ENCODE peak calls at places on chromosome 14, in nine cellular contexts. U is A549, E is H54, Z is HCT116, K is body of pancreas, R is ovary, G is esophagus squamous epithelium, B is transverse colon, V is stomach. J is an unnamed sample.

GRCh38 chr14:34873591-34874385 is 1.4 kb downstream of the BAZ1A start:
- DNase-seq in U (peak), E (peak), Z (peak), K (peak), R (peak), G (peak), B (peak), V (peak), J (peak)

GRCh38 chr14:90624228-90624627 is 192.0 kb downstream of the TTC7B start:
- DNase-seq in U (peak), E (peak), Z (peak), K (no peak), R (no peak), G (no peak), B (no peak), V (no peak), J (no peak)

GRCh38 chr14:63383776-63384367 is 65.1 kb upstream of the GPHB5 start:
- DNase-seq in U (no peak), E (no peak), Z (no peak), K (no peak), R (no peak), G (no peak), B (no peak), V (no peak), J (no peak)

GRCh38 chr14:32996343-32996742 is 57.7 kb downstream of the NPAS3 start:
- DNase-seq in U (no peak), E (no peak), Z (no peak), K (no peak), R (no peak), G (no peak), B (no peak), V (no peak), J (no peak)

GRCh38 chr14:74217672-74218448 is 21.4 kb upstream of the VSX2 start:
- DNase-seq in U (peak), E (no peak), Z (peak), K (peak), R (peak), G (no peak), B (peak), V (peak), J (peak)

GRCh38 chr14:35401853-35402252 is 2.7 kb downstream of the NFKBIA start:
- DNase-seq in U (no peak), E (no peak), Z (no peak), K (no peak), R (peak), G (no peak), B (no peak), V (no peak), J (no peak)

GRCh38 chr14:22314183-22314820 is 274.7 kb downstream of the DAD1 start:
- DNase-seq in U (peak), E (peak), Z (peak), K (no peak), R (no peak), G (no peak), B (no peak), V (no peak), J (peak)

GRCh38 chr14:77804592-77804991 is 4.7 kb downstream of the ADCK1 start:
- DNase-seq in U (peak), E (peak), Z (no peak), K (no peak), R (no peak), G (no peak), B (peak), V (no peak), J (peak)

GRCh38 chr14:94355191-94355794 is 32.2 kb upstream of the SERPINA6 start:
- DNase-seq in U (peak), E (no peak), Z (no peak), K (peak), R (peak), G (no peak), B (peak), V (peak), J (no peak)

GRCh38 chr14:61662437-61663311 is 32.6 kb upstream of the HIF1A start:
- DNase-seq in U (peak), E (peak), Z (peak), K (no peak), R (no peak), G (no peak), B (peak), V (peak), J (peak)

GRCh38 chr14:34496679-34497513 is 34.9 kb upstream of the SPTSSA start:
- DNase-seq in U (peak), E (peak), Z (peak), K (peak), R (peak), G (peak), B (peak), V (peak), J (peak)

GRCh38 chr14:68979021-68979721 is at the start of gene ACTN1:
- DNase-seq in U (peak), E (peak), Z (peak), K (peak), R (peak), G (peak), B (peak), V (peak), J (peak)
- TF ChIP-seq POLR2A in U (peak), E (peak), Z (peak), K (peak), R (peak), G (no peak), B (peak), V (no peak), J (no peak)

GRCh38 chr14:21025374-21026151 is 702 bp upstream of the NDRG2 start:
- DNase-seq in U (no peak), E (no peak), Z (no peak), K (peak), R (peak), G (no peak), B (peak), V (peak), J (no peak)
- TF ChIP-seq POLR2A in U (no peak), E (no peak), Z (no peak), K (no peak), R (peak), G (no peak), B (no peak), V (no peak), J (no peak)

GRCh38 chr14:99479160-99479902 is 1.3 kb downstream of the SETD3 start:
- DNase-seq in U (no peak), E (no peak), Z (no peak), K (no peak), R (no peak), G (no peak), B (no peak), V (no peak), J (peak)

GRCh38 chr14:99481745-99482099 is 513 bp downstream of the CCNK start:
- DNase-seq in U (peak), E (no peak), Z (no peak), K (no peak), R (no peak), G (no peak), B (no peak), V (no peak), J (peak)

GRCh38 chr14:99478133-99478532 is 2.5 kb downstream of the SETD3 start:
- DNase-seq in U (no peak), E (no peak), Z (no peak), K (no peak), R (no peak), G (no peak), B (no peak), V (no peak), J (no peak)

GRCh38 chr14:99479903-99480855 is 480 bp downstream of the SETD3 start:
- DNase-seq in U (peak), E (peak), Z (peak), K (peak), R (peak), G (peak), B (peak), V (peak), J (peak)

DNA sequence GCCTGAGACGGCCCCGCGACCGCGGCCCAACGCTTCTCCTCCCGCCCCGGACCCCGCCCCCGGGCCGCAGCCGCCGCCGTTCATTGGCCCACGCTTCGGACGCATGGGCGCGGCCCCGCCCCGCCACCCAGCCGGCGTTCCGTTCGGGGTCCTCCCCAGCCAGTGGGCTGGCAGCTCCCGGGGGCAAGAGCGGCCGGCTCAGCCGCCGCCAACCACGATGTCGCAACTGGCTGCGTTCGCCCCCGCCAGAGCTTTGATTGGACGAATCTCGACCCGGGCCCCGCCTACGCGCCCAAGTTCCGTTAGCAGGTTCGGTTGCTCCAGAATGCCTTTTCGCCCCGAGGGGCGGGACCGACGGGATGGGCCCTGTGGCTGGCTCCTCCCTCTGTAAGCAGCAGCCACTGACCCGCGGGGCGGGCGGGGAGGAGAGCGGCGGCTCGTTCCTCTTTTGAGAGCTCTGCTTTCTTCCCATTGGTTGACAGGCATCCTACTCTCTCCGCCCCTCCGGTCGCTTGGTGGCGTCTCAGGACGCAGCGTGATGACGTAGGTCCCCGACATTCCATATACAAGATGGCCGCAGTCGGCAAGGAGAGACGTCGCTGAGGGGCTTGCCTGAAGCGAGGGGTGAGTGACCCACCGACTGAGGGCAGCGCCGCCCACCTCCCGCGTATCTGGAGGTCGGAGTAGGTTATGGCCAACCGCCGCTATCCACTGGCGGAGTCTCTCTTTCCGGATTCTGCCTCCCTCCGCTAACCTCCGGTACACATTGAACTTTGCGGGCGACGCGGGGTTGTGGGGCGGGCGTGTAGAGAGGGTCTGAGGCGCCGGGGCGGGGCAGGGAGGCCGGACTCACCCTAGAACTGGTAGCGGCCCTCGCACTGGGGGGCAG is at the start of the genes CCNK and SETD3:
- DNase-seq in U (peak), E (peak), Z (peak), K (peak), R (peak), G (peak), B (peak), V (peak), J (peak)
- TF ChIP-seq POLR2A in U (peak), E (peak), Z (peak), K (peak), R (peak), G (no peak), B (peak), V (no peak), J (peak)

GRCh38 chr14:104121142-104121541 is 17.2 kb upstream of the KIF26A start:
- DNase-seq in U (no peak), E (no peak), Z (no peak), K (no peak), R (no peak), G (no peak), B (no peak), V (no peak), J (no peak)

GRCh38 chr14:104126753-104127152 is 11.6 kb upstream of the KIF26A start:
- DNase-seq in U (no peak), E (no peak), Z (no peak), K (no peak), R (no peak), G (no peak), B (peak), V (no peak), J (no peak)

GRCh38 chr14:104128981-104129380 is 9.4 kb upstream of the KIF26A start:
- DNase-seq in U (no peak), E (no peak), Z (no peak), K (no peak), R (no peak), G (no peak), B (no peak), V (no peak), J (no peak)

GRCh38 chr14:104123879-104124278 is 14.5 kb upstream of the KIF26A start:
- DNase-seq in U (no peak), E (no peak), Z (no peak), K (no peak), R (no peak), G (no peak), B (no peak), V (no peak), J (no peak)

DNA sequence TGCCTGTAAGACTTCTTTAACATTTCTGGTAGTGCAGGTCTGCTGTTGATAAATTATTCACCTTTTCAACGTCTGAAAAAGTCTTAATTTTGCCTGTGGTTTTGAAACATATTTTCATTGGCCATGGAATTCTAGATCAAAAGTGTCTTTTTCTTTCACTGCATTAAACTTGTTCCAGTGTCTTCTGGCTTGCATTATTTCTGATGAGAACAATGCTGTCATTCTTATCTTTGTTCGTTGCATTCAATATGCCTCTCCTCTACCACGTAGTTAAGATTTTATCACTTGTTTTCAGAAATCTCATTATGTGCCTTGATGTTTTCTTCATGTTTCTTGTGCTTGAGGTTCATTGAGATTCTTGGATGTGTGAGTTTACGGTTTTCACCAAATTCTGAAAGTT is 13.4 kb upstream of the KIF26A start:
- DNase-seq in U (no peak), E (no peak), Z (no peak), K (no peak), R (no peak), G (no peak), B (no peak), V (no peak), J (no peak)
- TF ChIP-seq POLR2A in U (no peak), E (no peak), Z (no peak), K (no peak), R (no peak), G (no peak), B (no peak), V (no peak), J (no peak)

GRCh38 chr14:102889615-102890014 is 32.8 kb upstream of the AMN start:
- DNase-seq in U (no peak), E (no peak), Z (no peak), K (no peak), R (no peak), G (no peak), B (no peak), V (no peak), J (no peak)

GRCh38 chr14:102882233-102882906 is 40.1 kb upstream of the AMN start:
- DNase-seq in U (no peak), E (no peak), Z (no peak), K (no peak), R (no peak), G (no peak), B (no peak), V (no peak), J (no peak)

GRCh38 chr14:102888748-102889147 is 33.7 kb upstream of the AMN start:
- DNase-seq in U (no peak), E (no peak), Z (no peak), K (no peak), R (no peak), G (no peak), B (no peak), V (no peak), J (no peak)

GRCh38 chr14:102883028-102883953 is 39.2 kb upstream of the AMN start:
- DNase-seq in U (no peak), E (no peak), Z (no peak), K (no peak), R (no peak), G (no peak), B (no peak), V (no peak), J (no peak)

DNA sequence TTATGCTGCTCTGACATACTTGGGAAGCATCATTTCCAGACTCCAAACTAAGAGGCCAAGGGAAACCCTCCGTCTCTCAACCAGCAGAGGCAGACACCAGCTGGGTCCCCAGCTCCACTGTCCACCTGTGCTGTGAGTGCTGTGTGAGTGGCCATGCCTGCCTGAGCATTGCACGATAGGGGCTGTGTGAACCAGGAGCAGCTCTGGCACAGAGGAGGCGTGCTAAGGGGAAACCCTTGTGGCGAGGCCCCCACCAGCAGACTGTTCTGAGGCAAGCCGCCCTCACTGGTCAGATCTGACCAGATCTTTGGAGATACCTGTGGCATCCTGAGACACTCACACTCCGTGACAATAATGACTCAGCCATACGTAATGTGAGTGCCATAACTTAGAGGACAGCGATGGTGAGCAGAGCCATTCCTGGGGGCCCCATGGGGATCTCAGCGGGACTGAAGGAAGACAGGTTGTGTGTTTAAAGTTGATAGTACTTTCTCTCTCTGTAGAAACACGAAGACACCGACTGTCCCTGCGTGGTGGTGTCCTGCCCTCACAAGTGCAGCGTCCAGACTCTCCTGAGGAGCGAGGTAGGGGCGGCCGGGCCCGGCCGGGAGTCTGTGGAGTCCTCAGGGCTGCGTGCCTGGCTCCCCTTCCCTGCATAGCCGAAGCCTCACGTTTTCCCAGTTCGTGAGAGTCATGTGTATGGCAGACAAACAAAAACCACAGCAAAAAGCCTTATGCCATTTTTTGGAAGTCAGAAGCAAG is 36.6 kb upstream of the AMN start:
- DNase-seq in U (no peak), E (no peak), Z (no peak), K (no peak), R (no peak), G (no peak), B (no peak), V (no peak), J (no peak)
- TF ChIP-seq POLR2A in U (no peak), E (no peak), Z (no peak), K (no peak), R (no peak), G (no peak), B (no peak), V (no peak), J (no peak)

DNA sequence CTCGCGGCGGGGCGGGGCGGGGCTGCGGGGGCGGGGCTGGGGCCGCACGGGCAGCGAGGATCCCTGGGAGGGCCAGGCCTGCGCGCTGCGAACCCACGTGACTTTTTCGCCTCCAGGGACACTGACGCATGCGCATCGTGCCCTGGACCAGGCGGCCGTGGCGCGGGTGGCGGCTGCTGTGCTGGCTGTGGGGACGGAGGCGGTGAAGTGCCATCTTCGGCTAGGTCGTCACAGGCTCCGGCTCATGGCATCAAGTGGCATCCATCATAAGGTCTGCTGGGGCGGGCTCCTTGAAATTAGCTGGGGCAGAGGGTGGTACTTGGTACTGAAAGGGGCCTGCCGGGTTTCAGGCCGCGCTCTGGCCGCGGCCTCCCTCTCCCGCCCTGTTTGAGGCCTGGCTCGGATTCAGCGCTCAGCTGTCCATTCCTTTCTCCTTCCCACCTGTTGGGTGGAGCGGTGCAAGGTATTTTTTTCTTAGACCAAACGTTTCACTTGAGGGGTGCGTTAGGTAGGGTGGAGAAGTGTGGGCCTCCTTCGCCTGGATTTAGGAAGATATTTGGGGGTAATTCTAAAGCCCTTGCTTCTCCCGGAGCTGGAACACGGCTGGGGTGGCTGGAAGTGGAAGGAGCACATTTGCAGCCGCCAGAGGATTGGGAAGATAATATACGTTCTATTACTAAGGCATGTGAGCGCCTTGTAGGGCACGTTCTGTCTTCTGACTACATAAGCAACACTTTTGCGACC is at the start of gene PRPF39:
- DNase-seq in U (peak), E (peak), Z (peak), K (peak), R (peak), G (peak), B (peak), V (peak), J (peak)
- TF ChIP-seq POLR2A in U (peak), E (peak), Z (peak), K (peak), R (peak), G (no peak), B (peak), V (no peak), J (peak)

GRCh38 chr14:25526290-25526689 is 476.3 kb upstream of the STXBP6 start:
- DNase-seq in U (no peak), E (no peak), Z (no peak), K (no peak), R (no peak), G (no peak), B (no peak), V (no peak), J (no peak)
- TF ChIP-seq POLR2A in U (no peak), E (no peak), Z (no peak), K (no peak), R (no peak), G (no peak), B (no peak), V (no peak), J (no peak)

DNA sequence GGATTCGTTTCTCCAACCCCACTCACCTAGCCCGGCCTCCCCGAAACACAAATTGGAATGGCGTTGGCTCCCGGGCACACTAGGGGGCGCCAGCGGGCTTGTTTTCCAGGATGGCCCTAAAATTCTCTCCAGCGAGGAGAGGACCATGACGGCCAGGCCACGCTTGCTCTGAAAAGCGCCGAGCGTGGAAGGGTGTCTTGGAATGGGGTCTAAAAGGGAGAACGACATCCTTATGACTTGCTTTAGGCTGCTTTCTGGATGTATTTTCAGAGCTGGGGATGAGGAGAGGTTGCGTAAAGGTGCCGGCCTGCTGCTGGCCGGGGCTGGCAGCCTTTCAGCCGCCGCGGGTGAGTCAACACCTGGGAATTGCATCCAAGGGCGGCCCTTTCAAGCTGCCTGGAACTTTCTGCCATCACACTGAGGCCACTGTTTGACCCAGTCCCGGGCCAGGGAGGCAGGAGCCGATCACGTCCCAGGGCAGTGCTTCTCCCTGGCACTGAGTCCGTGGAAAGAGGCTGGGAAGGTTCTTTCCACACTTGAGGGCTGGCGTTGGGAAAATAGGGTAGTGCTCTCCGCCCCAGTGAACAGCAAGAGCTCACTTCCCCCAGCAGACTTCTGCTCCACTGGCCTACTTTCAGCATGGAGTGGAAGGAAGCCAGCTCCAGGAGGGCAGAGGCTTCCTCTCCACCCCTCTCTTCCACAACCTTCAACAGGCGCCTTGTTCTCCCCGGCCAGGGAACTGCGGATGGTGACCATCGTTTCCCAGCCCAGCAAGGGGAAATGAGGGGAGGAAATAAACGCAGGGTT is 216.2 kb downstream of the TTC8 start:
- DNase-seq in U (peak), E (peak), Z (peak), K (peak), R (peak), G (no peak), B (peak), V (peak), J (peak)
- TF ChIP-seq POLR2A in U (no peak), E (no peak), Z (no peak), K (no peak), R (peak), G (no peak), B (no peak), V (no peak), J (no peak)